ENCODE peak calls at places on chromosomes 5 and 9, in four cellular contexts. One of them, this sample, is unnamed.

GRCh38 chr9:75601280-75601679 is 289.2 kb upstream of the PCSK5 start:
- DNase-seq in retinal pigment epithelial cell: no peak
- DNase-seq in activated CD8-positive, alpha-beta memory T cell treated with anti-CD3 and anti-CD28 coated beads for 4 hours: no peak
- DNase-seq in right atrium auricular region: no peak
- DNase-seq in this sample: no peak

GRCh38 chr5:180090098-180090768 is 18.7 kb upstream of the RNF130 start:
- DNase-seq in activated CD8-positive, alpha-beta memory T cell treated with anti-CD3 and anti-CD28 coated beads for 4 hours: peak
- DNase-seq in retinal pigment epithelial cell: no peak
- DNase-seq in right atrium auricular region: no peak
- DNase-seq in this sample: peak

GRCh38 chr5:65625743-65626142 is 916 bp downstream of the SHLD3 start:
- DNase-seq in right atrium auricular region: no peak
- DNase-seq in retinal pigment epithelial cell: no peak
- DNase-seq in activated CD8-positive, alpha-beta memory T cell treated with anti-CD3 and anti-CD28 coated beads for 4 hours: no peak
- DNase-seq in this sample: peak

GRCh38 chr9:115941561-115942315 is 211.9 kb upstream of the PAPPA start:
- DNase-seq in retinal pigment epithelial cell: no peak
- DNase-seq in activated CD8-positive, alpha-beta memory T cell treated with anti-CD3 and anti-CD28 coated beads for 4 hours: no peak
- DNase-seq in right atrium auricular region: no peak
- DNase-seq in this sample: no peak

GRCh38 chr5:128714551-128714950 is 176.5 kb upstream of the FBN2 start:
- DNase-seq in retinal pigment epithelial cell: no peak
- DNase-seq in right atrium auricular region: no peak
- DNase-seq in activated CD8-positive, alpha-beta memory T cell treated with anti-CD3 and anti-CD28 coated beads for 4 hours: no peak
- DNase-seq in this sample: no peak

GRCh38 chr5:58133631-58134296 is 326.1 kb downstream of the PLK2 start:
- DNase-seq in retinal pigment epithelial cell: peak
- DNase-seq in activated CD8-positive, alpha-beta memory T cell treated with anti-CD3 and anti-CD28 coated beads for 4 hours: no peak
- DNase-seq in right atrium auricular region: no peak
- DNase-seq in this sample: no peak

GRCh38 chr5:149828161-149829011 is 98.3 kb downstream of the PPARGC1B start:
- DNase-seq in activated CD8-positive, alpha-beta memory T cell treated with anti-CD3 and anti-CD28 coated beads for 4 hours: peak
- DNase-seq in retinal pigment epithelial cell: peak
- DNase-seq in right atrium auricular region: peak
- DNase-seq in this sample: peak

GRCh38 chr9:123742009-123742767 is 187.7 kb downstream of the DENND1A start:
- DNase-seq in activated CD8-positive, alpha-beta memory T cell treated with anti-CD3 and anti-CD28 coated beads for 4 hours: no peak
- DNase-seq in retinal pigment epithelial cell: peak
- DNase-seq in right atrium auricular region: peak
- DNase-seq in this sample: no peak

GRCh38 chr9:106745457-106745856 is 117.5 kb upstream of the ZNF462 start:
- DNase-seq in retinal pigment epithelial cell: no peak
- DNase-seq in activated CD8-positive, alpha-beta memory T cell treated with anti-CD3 and anti-CD28 coated beads for 4 hours: no peak
- DNase-seq in right atrium auricular region: no peak
- DNase-seq in this sample: no peak

GRCh38 chr5:393846-394275 is 49.1 kb upstream of the EXOC3 start:
- DNase-seq in retinal pigment epithelial cell: no peak
- DNase-seq in activated CD8-positive, alpha-beta memory T cell treated with anti-CD3 and anti-CD28 coated beads for 4 hours: no peak
- DNase-seq in right atrium auricular region: no peak
- DNase-seq in this sample: no peak

GRCh38 chr9:36100532-36100931 is 36.0 kb upstream of the GLIPR2 start:
- DNase-seq in activated CD8-positive, alpha-beta memory T cell treated with anti-CD3 and anti-CD28 coated beads for 4 hours: no peak
- DNase-seq in right atrium auricular region: no peak
- DNase-seq in retinal pigment epithelial cell: no peak
- DNase-seq in this sample: no peak

GRCh38 chr5:56116599-56117131 is 116.5 kb downstream of the ANKRD55 start:
- DNase-seq in retinal pigment epithelial cell: no peak
- DNase-seq in activated CD8-positive, alpha-beta memory T cell treated with anti-CD3 and anti-CD28 coated beads for 4 hours: no peak
- DNase-seq in right atrium auricular region: no peak
- DNase-seq in this sample: no peak

GRCh38 chr9:4829956-4830355 is 37.2 kb downstream of the RCL1 start:
- DNase-seq in activated CD8-positive, alpha-beta memory T cell treated with anti-CD3 and anti-CD28 coated beads for 4 hours: no peak
- DNase-seq in retinal pigment epithelial cell: no peak
- DNase-seq in right atrium auricular region: no peak
- DNase-seq in this sample: no peak

GRCh38 chr5:109479260-109479860 is 69.6 kb upstream of the PJA2 start:
- DNase-seq in right atrium auricular region: no peak
- DNase-seq in retinal pigment epithelial cell: no peak
- DNase-seq in activated CD8-positive, alpha-beta memory T cell treated with anti-CD3 and anti-CD28 coated beads for 4 hours: no peak
- DNase-seq in this sample: peak